ENCODE peak calls at places on chromosomes 12 and 14, in six cellular contexts. One of them, this sample, is unnamed.

GRCh38 chr12:90484130-90484529 is 470.8 kb downstream of the CCER1 start:
- DNase-seq in NCI-H460: no peak
- DNase-seq in stomach: no peak
- DNase-seq in Ammon's horn: no peak
- DNase-seq in colonic mucosa: no peak
- DNase-seq in NCI-H748 treated with DMSO at 0.1 percent for 48 hours: no peak
- DNase-seq in this sample: no peak

GRCh38 chr14:86683525-86683924 is 1153.6 kb downstream of the FLRT2 start:
- DNase-seq in colonic mucosa: no peak
- DNase-seq in NCI-H748 treated with DMSO at 0.1 percent for 48 hours: no peak
- DNase-seq in Ammon's horn: no peak
- DNase-seq in NCI-H460: no peak
- DNase-seq in stomach: no peak
- DNase-seq in this sample: no peak

GRCh38 chr14:81459421-81459820 is 59.3 kb upstream of the STON2 start:
- DNase-seq in NCI-H460: no peak
- DNase-seq in stomach: no peak
- DNase-seq in NCI-H748 treated with DMSO at 0.1 percent for 48 hours: no peak
- DNase-seq in colonic mucosa: no peak
- DNase-seq in Ammon's horn: peak
- DNase-seq in this sample: no peak

GRCh38 chr12:116436561-116437249 is 122.5 kb upstream of the MAP1LC3B2 start:
- DNase-seq in stomach: peak
- DNase-seq in NCI-H460: no peak
- DNase-seq in colonic mucosa: peak
- DNase-seq in NCI-H748 treated with DMSO at 0.1 percent for 48 hours: no peak
- DNase-seq in Ammon's horn: no peak
- DNase-seq in this sample: no peak

GRCh38 chr14:50985816-50986396 is 41.6 kb upstream of the PYGL start:
- DNase-seq in NCI-H748 treated with DMSO at 0.1 percent for 48 hours: no peak
- DNase-seq in NCI-H460: no peak
- DNase-seq in colonic mucosa: no peak
- DNase-seq in Ammon's horn: peak
- DNase-seq in stomach: no peak
- DNase-seq in this sample: no peak

GRCh38 chr12:66813137-66813867 is 134.4 kb upstream of the GRIP1 start:
- DNase-seq in stomach: no peak
- DNase-seq in NCI-H748 treated with DMSO at 0.1 percent for 48 hours: peak
- DNase-seq in colonic mucosa: no peak
- DNase-seq in Ammon's horn: no peak
- DNase-seq in NCI-H460: no peak
- DNase-seq in this sample: no peak

GRCh38 chr14:41830679-41831078 is 224.0 kb downstream of the LRFN5 start:
- DNase-seq in Ammon's horn: peak
- DNase-seq in stomach: no peak
- DNase-seq in NCI-H748 treated with DMSO at 0.1 percent for 48 hours: no peak
- DNase-seq in colonic mucosa: peak
- DNase-seq in NCI-H460: no peak
- DNase-seq in this sample: peak

GRCh38 chr14:32546246-32546645 is 217.1 kb downstream of the AKAP6 start:
- DNase-seq in NCI-H460: no peak
- DNase-seq in colonic mucosa: no peak
- DNase-seq in Ammon's horn: no peak
- DNase-seq in stomach: no peak
- DNase-seq in NCI-H748 treated with DMSO at 0.1 percent for 48 hours: no peak
- DNase-seq in this sample: no peak

GRCh38 chr12:15090441-15090840 is 117.6 kb downstream of the PDE6H start:
- DNase-seq in NCI-H460: no peak
- DNase-seq in Ammon's horn: no peak
- DNase-seq in NCI-H748 treated with DMSO at 0.1 percent for 48 hours: no peak
- DNase-seq in stomach: no peak
- DNase-seq in colonic mucosa: no peak
- DNase-seq in this sample: no peak

GRCh38 chr14:62015945-62016344 is 253.7 kb downstream of the SNAPC1 start:
- DNase-seq in NCI-H748 treated with DMSO at 0.1 percent for 48 hours: no peak
- DNase-seq in colonic mucosa: no peak
- DNase-seq in NCI-H460: no peak
- DNase-seq in Ammon's horn: no peak
- DNase-seq in stomach: no peak
- DNase-seq in this sample: no peak

GRCh38 chr12:110074089-110074488 is 25.8 kb upstream of the C12orf76 start:
- DNase-seq in colonic mucosa: no peak
- DNase-seq in NCI-H460: no peak
- DNase-seq in Ammon's horn: no peak
- DNase-seq in NCI-H748 treated with DMSO at 0.1 percent for 48 hours: no peak
- DNase-seq in stomach: no peak
- DNase-seq in this sample: no peak

GRCh38 chr12:63955831-63956685 is 111.6 kb downstream of the SRGAP1 start:
- DNase-seq in Ammon's horn: peak
- DNase-seq in colonic mucosa: no peak
- DNase-seq in NCI-H460: peak
- DNase-seq in stomach: no peak
- DNase-seq in NCI-H748 treated with DMSO at 0.1 percent for 48 hours: no peak
- DNase-seq in this sample: peak

GRCh38 chr12:75781532-75782046 is 250.0 kb downstream of the PHLDA1 start:
- DNase-seq in stomach: no peak
- DNase-seq in colonic mucosa: no peak
- DNase-seq in NCI-H748 treated with DMSO at 0.1 percent for 48 hours: no peak
- DNase-seq in NCI-H460: peak
- DNase-seq in Ammon's horn: no peak
- DNase-seq in this sample: peak

GRCh38 chr12:86710110-86710509 is 453.9 kb upstream of the MGAT4C start:
- DNase-seq in NCI-H748 treated with DMSO at 0.1 percent for 48 hours: no peak
- DNase-seq in NCI-H460: no peak
- DNase-seq in colonic mucosa: no peak
- DNase-seq in stomach: no peak
- DNase-seq in Ammon's horn: no peak
- DNase-seq in this sample: no peak